ENCODE peak calls at places on chromosomes 16 and 17, in nine cellular contexts. S is CD4-positive, CD25-positive, alpha-beta regulatory T cell; K is CD8-positive, alpha-beta memory T cell; A is A549; E is OCI-LY7; X is upper lobe of right lung; C is Karpas-422; L is breast epithelium; H is cardiac fibroblast. N is an unnamed sample.

GRCh38 chr17:179721-180379 is 1.6 kb downstream of the DOC2B start:
- DNase-seq in E (no peak), X (no peak), K (no peak), S (no peak), A (no peak), H (no peak), C (no peak), L (no peak), N (no peak)

GRCh38 chr16:70402916-70403659 is 35.8 kb downstream of the ST3GAL2 start:
- DNase-seq in S (no peak), X (no peak), C (no peak), L (no peak), A (no peak), K (no peak), E (no peak), H (peak; percentile 50), N (no peak)

GRCh38 chr17:58517378-58517927 is 3.0 kb upstream of the MTMR4 start:
- DNase-seq in C (no peak), S (no peak), X (no peak), E (no peak), L (no peak), K (no peak), H (no peak), A (peak; percentile 70), N (no peak)

GRCh38 chr17:58786586-58787295 is 31.1 kb downstream of the PPM1E start:
- DNase-seq in L (no peak), A (peak; percentile 8), S (no peak), C (no peak), X (no peak), K (no peak), E (no peak), H (peak; percentile 85), N (no peak)

GRCh38 chr17:79483122-79483521 is 127.7 kb downstream of the RBFOX3 start:
- DNase-seq in L (no peak), C (no peak), X (no peak), E (no peak), K (no peak), S (no peak), H (no peak), A (no peak), N (no peak)

GRCh38 chr17:43905400-43905984 is 1.8 kb downstream of the MPP2 start:
- DNase-seq in C (no peak), K (no peak), X (no peak), E (no peak), A (no peak), S (no peak), L (no peak), H (no peak), N (no peak)

GRCh38 chr16:4384497-4384896 is 12.8 kb downstream of the VASN start:
- DNase-seq in X (no peak), L (no peak), S (no peak), K (no peak), E (no peak), H (no peak), A (no peak), C (no peak), N (no peak)

GRCh38 chr16:4798456-4798855 is 3.3 kb downstream of the SMIM22 start:
- DNase-seq in A (no peak), E (no peak), S (no peak), K (no peak), C (no peak), L (no peak), X (no peak), H (no peak), N (no peak)

GRCh38 chr16:75288596-75289120 is 37.2 kb upstream of the BCAR1 start:
- DNase-seq in A (no peak), S (peak; percentile 13), X (no peak), E (no peak), K (peak; percentile 52), C (no peak), H (no peak), L (no peak), N (no peak)

GRCh38 chr16:78289844-78290277 is 190.4 kb downstream of the WWOX start:
- DNase-seq in H (no peak), A (no peak), X (no peak), E (no peak), C (no peak), K (no peak), S (no peak), L (no peak), N (no peak)

GRCh38 chr17:8338806-8339205 is 834 bp upstream of the ODF4 start:
- DNase-seq in X (no peak), K (no peak), A (no peak), L (no peak), E (no peak), S (no peak), C (no peak), H (no peak), N (no peak)

GRCh38 chr16:12417830-12418229 is 385.9 kb downstream of the CPPED1 start:
- DNase-seq in L (no peak), H (no peak), K (no peak), E (no peak), A (no peak), C (no peak), S (no peak), X (no peak), N (no peak)

GRCh38 chr17:39753514-39754160 is 15.9 kb downstream of the GRB7 start:
- DNase-seq in L (no peak), A (no peak), K (peak; percentile 65), C (peak; percentile 87), X (no peak), S (peak; percentile 69), E (peak; percentile 78), H (no peak), N (no peak)

GRCh38 chr16:27369806-27370205 is 32.2 kb upstream of the IL21R start:
- DNase-seq in H (no peak), S (no peak), A (no peak), E (no peak), K (no peak), C (no peak), X (peak; percentile 20), L (no peak), N (no peak)

GRCh38 chr16:31196324-31197088 is 6.1 kb downstream of the PYCARD start:
- DNase-seq in K (no peak), L (no peak), C (no peak), H (no peak), E (no peak), S (no peak), A (no peak), X (no peak), N (no peak)

GRCh38 chr16:67161595-67162058 is 1.9 kb downstream of the FBXL8 start:
- DNase-seq in E (no peak), A (no peak), S (no peak), K (no peak), L (no peak), X (no peak), H (no peak), C (no peak), N (no peak)
- H3K4me3 ChIP-seq in E (no peak overlapping the region), A (no peak overlapping the region), S (no peak overlapping the region), K (peak overlapping the region; percentile 95), L (no peak overlapping the region), X (peak overlapping the region; percentile 87), H (no peak overlapping the region), C (no peak overlapping the region), N (no peak overlapping the region)

GRCh38 chr17:28573966-28574480 is 2.7 kb downstream of the ALDOC start:
- DNase-seq in K (no peak), A (no peak), S (no peak), X (no peak), L (no peak), E (no peak), C (no peak), H (no peak), N (no peak)

GRCh38 chr17:28570716-28571254 is 539 bp downstream of the PIGS start:
- DNase-seq in A (peak; percentile 64), K (peak; percentile 43), H (no peak), X (no peak), C (peak; percentile 76), E (peak; percentile 38), S (peak; percentile 51), L (no peak), N (peak; percentile 35)

GRCh38 chr17:28571255-28572122 is at the start of gene PIGS:
- DNase-seq in E (peak; percentile 93), X (peak; percentile 98), K (peak; percentile 89), S (peak; percentile 88), C (peak; percentile 97), A (peak; percentile 100), L (peak; percentile 94), H (peak; percentile 91), N (peak; percentile 91)

GRCh38 chr17:28573521-28573920 is 2.2 kb upstream of the PIGS start:
- DNase-seq in X (no peak), S (no peak), C (no peak), A (no peak), E (no peak), H (no peak), K (no peak), L (no peak), N (no peak)

DNA sequence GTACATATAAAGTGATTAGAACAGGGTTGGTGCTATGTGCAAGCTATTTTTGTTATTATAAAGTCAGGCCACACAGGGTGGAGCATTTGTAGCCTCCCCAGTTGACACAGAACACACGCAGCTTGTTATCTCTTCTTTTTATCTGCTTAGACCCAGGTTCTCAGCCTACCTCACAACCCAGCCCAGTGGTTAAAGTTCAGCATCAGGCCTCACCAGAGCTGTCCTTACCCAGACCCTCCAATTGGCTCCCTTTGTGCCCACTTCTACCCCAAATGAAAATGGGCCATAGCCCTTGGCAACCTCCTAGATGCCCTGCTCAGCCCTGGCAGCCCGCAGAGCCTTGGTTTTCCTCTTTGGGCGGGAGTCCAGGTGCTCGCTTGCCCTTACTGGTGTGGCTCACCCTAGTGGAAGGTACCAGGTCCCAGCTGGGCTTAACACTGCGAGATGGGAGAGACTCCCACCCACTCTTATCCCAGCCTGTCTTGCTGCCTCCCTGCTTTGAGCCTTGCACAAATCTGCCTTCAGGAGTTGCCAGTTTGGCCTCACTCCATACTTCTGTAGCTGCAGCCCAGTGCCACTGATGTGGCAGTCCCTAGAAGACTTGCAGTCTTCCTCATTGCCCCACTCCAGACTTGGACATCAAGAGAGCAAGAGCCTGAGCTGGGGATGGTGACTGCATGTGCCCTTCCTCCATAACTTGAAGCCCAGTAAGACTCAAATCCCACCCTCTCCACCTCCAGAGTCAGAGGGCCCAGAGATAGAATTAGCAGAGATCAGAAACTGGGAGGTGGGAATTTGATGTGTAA is 1.2 kb upstream of the PIGS start:
- DNase-seq in A (no peak), H (no peak), C (no peak), E (no peak), X (no peak), L (no peak), K (no peak), S (no peak), N (no peak)
- H3K4me3 ChIP-seq in A (peak overlapping the region; percentile 92), H (no peak overlapping the region), C (peak overlapping the region; percentile 97), E (peak overlapping the region; percentile 94), X (peak overlapping the region; percentile 99), L (no peak overlapping the region), K (peak overlapping the region; percentile 98), S (peak overlapping the region; percentile 96), N (peak overlapping the region; percentile 96)

DNA sequence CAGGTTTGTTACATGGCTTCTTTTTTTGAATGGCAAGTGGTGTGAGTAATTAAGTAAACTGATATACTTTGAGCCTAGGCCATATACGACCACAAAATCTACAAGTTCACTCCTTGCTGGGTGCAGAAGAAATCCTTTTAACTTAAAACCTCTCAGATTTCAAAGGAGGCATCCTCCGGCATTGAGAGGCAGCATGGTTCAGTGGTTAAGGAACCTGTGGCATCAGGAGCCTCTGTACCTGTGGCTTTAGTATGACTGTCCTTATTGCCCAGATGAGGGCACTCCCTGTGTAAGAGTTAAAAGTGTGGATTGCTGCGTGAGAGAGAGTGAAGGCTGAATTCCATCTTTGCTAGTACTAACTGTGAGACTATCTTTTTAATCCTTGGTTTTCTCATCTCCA is 3.3 kb downstream of the NLRP1 start:
- DNase-seq in H (no peak), E (no peak), K (no peak), C (peak; percentile 35), L (no peak), A (no peak), X (no peak), S (no peak), N (no peak)
- H3K4me3 ChIP-seq in H (no peak overlapping the region), E (no peak overlapping the region), K (no peak overlapping the region), C (no peak overlapping the region), L (no peak overlapping the region), A (no peak overlapping the region), X (no peak overlapping the region), S (peak overlapping the region; percentile 51), N (no peak overlapping the region)

GRCh38 chr17:12592941-12593340 is 72.7 kb upstream of the MYOCD start:
- DNase-seq in L (no peak), C (no peak), H (no peak), X (no peak), E (no peak), K (no peak), S (no peak), A (no peak), N (no peak)
- H3K4me3 ChIP-seq in L (no peak overlapping the region), C (no peak overlapping the region), H (no peak overlapping the region), X (no peak overlapping the region), E (no peak overlapping the region), K (no peak overlapping the region), S (no peak overlapping the region), A (no peak overlapping the region), N (no peak overlapping the region)